ENCODE peak calls at places on chromosome 3, in four cellular contexts. One of them, this sample, is unnamed.
A peak's percentile ranks its signal among the peaks of the same experiment; 100 is the strongest.

GRCh38 chr3:23575697-23576096 is 230.1 kb upstream of the UBE2E1 start:
- DNase-seq in bronchial epithelial cell: peak; percentile 70
- DNase-seq in ovary: no peak
- DNase-seq in retinal pigment epithelial cell: no peak
- DNase-seq in this sample: no peak

GRCh38 chr3:47666118-47666517 is 87.5 kb upstream of the CSPG5 start:
- DNase-seq in ovary: no peak
- DNase-seq in retinal pigment epithelial cell: no peak
- DNase-seq in bronchial epithelial cell: no peak
- DNase-seq in this sample: no peak

GRCh38 chr3:42851228-42851834 is 24.3 kb downstream of the CYP8B1 start:
- DNase-seq in ovary: no peak
- DNase-seq in bronchial epithelial cell: peak; percentile 34
- DNase-seq in retinal pigment epithelial cell: no peak
- DNase-seq in this sample: no peak

GRCh38 chr3:112411425-112411824 is 78.5 kb downstream of the CD200 start:
- DNase-seq in bronchial epithelial cell: no peak
- DNase-seq in ovary: no peak
- DNase-seq in retinal pigment epithelial cell: no peak
- DNase-seq in this sample: no peak

GRCh38 chr3:42755681-42756578 is 17.1 kb downstream of the CCDC13 start:
- DNase-seq in ovary: no peak
- DNase-seq in bronchial epithelial cell: no peak
- DNase-seq in retinal pigment epithelial cell: no peak
- DNase-seq in this sample: no peak

GRCh38 chr3:189664311-189664710 is 33.1 kb downstream of the TP63 start:
- DNase-seq in ovary: no peak
- DNase-seq in retinal pigment epithelial cell: peak; percentile 42
- DNase-seq in bronchial epithelial cell: peak; percentile 91
- DNase-seq in this sample: peak; percentile 27

GRCh38 chr3:50161320-50161719 is 6.2 kb downstream of the SEMA3F start:
- DNase-seq in ovary: no peak
- DNase-seq in bronchial epithelial cell: peak; percentile 75
- DNase-seq in retinal pigment epithelial cell: no peak
- DNase-seq in this sample: no peak

GRCh38 chr3:179234244-179234643 is 16.7 kb downstream of the KCNMB3 start:
- DNase-seq in ovary: no peak
- DNase-seq in bronchial epithelial cell: no peak
- DNase-seq in retinal pigment epithelial cell: no peak
- DNase-seq in this sample: no peak

GRCh38 chr3:189967254-189967865 is 153.3 kb downstream of the P3H2 start:
- DNase-seq in retinal pigment epithelial cell: no peak
- DNase-seq in bronchial epithelial cell: peak; percentile 59
- DNase-seq in ovary: no peak
- DNase-seq in this sample: no peak

GRCh38 chr3:135216659-135217058 is 421.6 kb downstream of the EPHB1 start:
- DNase-seq in retinal pigment epithelial cell: no peak
- DNase-seq in ovary: no peak
- DNase-seq in bronchial epithelial cell: no peak
- DNase-seq in this sample: no peak

GRCh38 chr3:46380471-46381215 is 9.9 kb downstream of the CCR5 start:
- DNase-seq in bronchial epithelial cell: peak; percentile 33
- DNase-seq in retinal pigment epithelial cell: no peak
- DNase-seq in ovary: no peak
- DNase-seq in this sample: no peak

GRCh38 chr3:57484563-57484962 is 59.6 kb downstream of the DNAH12 start:
- DNase-seq in bronchial epithelial cell: no peak
- DNase-seq in ovary: no peak
- DNase-seq in retinal pigment epithelial cell: no peak
- DNase-seq in this sample: no peak

GRCh38 chr3:60708191-60708975 is 542.9 kb downstream of the FHIT start:
- DNase-seq in ovary: no peak
- DNase-seq in retinal pigment epithelial cell: peak; percentile 38
- DNase-seq in bronchial epithelial cell: peak; percentile 37
- DNase-seq in this sample: peak; percentile 47

GRCh38 chr3:106687905-106688304 is 689.3 kb upstream of the CCDC54 start:
- DNase-seq in ovary: no peak
- DNase-seq in retinal pigment epithelial cell: no peak
- DNase-seq in bronchial epithelial cell: no peak
- DNase-seq in this sample: no peak

GRCh38 chr3:183253961-183254815 is 1.1 kb downstream of the B3GNT5 start:
- DNase-seq in ovary: peak; percentile 43
- DNase-seq in retinal pigment epithelial cell: no peak
- DNase-seq in bronchial epithelial cell: no peak
- DNase-seq in this sample: no peak

GRCh38 chr3:74027121-74027520 is 402.4 kb upstream of the PDZRN3 start:
- DNase-seq in bronchial epithelial cell: no peak
- DNase-seq in retinal pigment epithelial cell: no peak
- DNase-seq in ovary: no peak
- DNase-seq in this sample: no peak

GRCh38 chr3:141656771-141657170 is 81.3 kb upstream of the RNF7 start:
- DNase-seq in bronchial epithelial cell: peak; percentile 80
- DNase-seq in ovary: no peak
- DNase-seq in retinal pigment epithelial cell: no peak
- DNase-seq in this sample: no peak

GRCh38 chr3:2826036-2826435 is 284.1 kb downstream of the IL5RA start:
- DNase-seq in retinal pigment epithelial cell: no peak
- DNase-seq in bronchial epithelial cell: no peak
- DNase-seq in ovary: no peak
- DNase-seq in this sample: no peak

GRCh38 chr3:177725165-177725564 is 527.9 kb upstream of the TBL1XR1 start:
- DNase-seq in ovary: no peak
- DNase-seq in bronchial epithelial cell: no peak
- DNase-seq in retinal pigment epithelial cell: no peak
- DNase-seq in this sample: no peak

GRCh38 chr3:139187648-139188047 is 143.0 kb upstream of the PRR23C start:
- DNase-seq in bronchial epithelial cell: no peak
- DNase-seq in ovary: no peak
- DNase-seq in retinal pigment epithelial cell: no peak
- DNase-seq in this sample: no peak
- TF ChIP-seq CTCF in bronchial epithelial cell: no peak
- TF ChIP-seq CTCF in ovary: no peak
- TF ChIP-seq CTCF in retinal pigment epithelial cell: no peak
- TF ChIP-seq CTCF in this sample: no peak

GRCh38 chr3:194128202-194128907 is 7.6 kb upstream of the HES1 start:
- DNase-seq in bronchial epithelial cell: no peak
- DNase-seq in retinal pigment epithelial cell: no peak
- DNase-seq in ovary: no peak
- DNase-seq in this sample: no peak

GRCh38 chr3:194126790-194127189 is 9.2 kb upstream of the HES1 start:
- DNase-seq in bronchial epithelial cell: no peak
- DNase-seq in ovary: no peak
- DNase-seq in retinal pigment epithelial cell: no peak
- DNase-seq in this sample: no peak

GRCh38 chr3:194124221-194124620 is 11.7 kb upstream of the HES1 start:
- DNase-seq in retinal pigment epithelial cell: no peak
- DNase-seq in bronchial epithelial cell: no peak
- DNase-seq in ovary: no peak
- DNase-seq in this sample: no peak

GRCh38 chr3:194123735-194124134 is 12.2 kb upstream of the HES1 start:
- DNase-seq in ovary: no peak
- DNase-seq in retinal pigment epithelial cell: no peak
- DNase-seq in bronchial epithelial cell: no peak
- DNase-seq in this sample: no peak

DNA sequence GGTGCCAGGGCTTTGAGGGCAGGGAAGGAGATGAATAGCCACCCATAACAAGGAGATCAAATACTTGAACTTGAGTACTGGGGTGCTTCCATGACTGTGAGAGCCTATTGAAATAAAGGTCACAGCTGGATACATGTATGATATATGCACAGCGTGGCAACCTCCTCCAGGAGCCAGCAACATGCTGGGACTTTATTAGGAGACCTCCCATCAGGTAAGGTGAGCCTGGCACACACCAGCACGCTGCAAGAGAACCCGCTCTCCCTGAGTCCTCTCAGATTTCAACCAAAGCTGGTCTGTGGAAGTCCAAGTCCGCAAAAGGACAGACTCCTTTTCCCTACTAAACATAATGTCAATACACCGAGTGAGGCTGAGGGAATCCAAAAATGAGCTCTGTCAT is 10.5 kb upstream of the HES1 start:
- DNase-seq in ovary: no peak
- DNase-seq in retinal pigment epithelial cell: no peak
- DNase-seq in bronchial epithelial cell: no peak
- DNase-seq in this sample: no peak
- H3K4me3 ChIP-seq in ovary: no peak overlapping the region
- H3K4me3 ChIP-seq in retinal pigment epithelial cell: no peak overlapping the region
- H3K4me3 ChIP-seq in bronchial epithelial cell: no peak overlapping the region
- H3K4me3 ChIP-seq in this sample: no peak overlapping the region

GRCh38 chr3:140499114-140499757 is 178.6 kb upstream of the TRIM42 start:
- DNase-seq in retinal pigment epithelial cell: no peak
- DNase-seq in ovary: no peak
- DNase-seq in bronchial epithelial cell: peak; percentile 40
- DNase-seq in this sample: no peak
- TF ChIP-seq CTCF in retinal pigment epithelial cell: peak; percentile 49
- TF ChIP-seq CTCF in ovary: no peak
- TF ChIP-seq CTCF in bronchial epithelial cell: peak; percentile 46
- TF ChIP-seq CTCF in this sample: peak; percentile 70

GRCh38 chr3:38028621-38029361 is 651 bp downstream of the PLCD1 start:
- DNase-seq in retinal pigment epithelial cell: no peak
- DNase-seq in bronchial epithelial cell: no peak
- DNase-seq in ovary: peak; percentile 53
- DNase-seq in this sample: no peak
- H3K4me3 ChIP-seq in retinal pigment epithelial cell: peak overlapping the region; percentile 56
- H3K4me3 ChIP-seq in bronchial epithelial cell: peak overlapping the region; percentile 55
- H3K4me3 ChIP-seq in ovary: peak overlapping the region; percentile 65
- H3K4me3 ChIP-seq in this sample: peak overlapping the region; percentile 55

GRCh38 chr3:156511987-156512677 is 42.8 kb downstream of the SSR3 start:
- DNase-seq in ovary: no peak
- DNase-seq in bronchial epithelial cell: no peak
- DNase-seq in retinal pigment epithelial cell: no peak
- DNase-seq in this sample: no peak

GRCh38 chr3:156507285-156507684 is 47.6 kb downstream of the SSR3 start:
- DNase-seq in bronchial epithelial cell: peak; percentile 61
- DNase-seq in retinal pigment epithelial cell: no peak
- DNase-seq in ovary: no peak
- DNase-seq in this sample: no peak

GRCh38 chr3:156513619-156514018 is 41.3 kb downstream of the SSR3 start:
- DNase-seq in ovary: no peak
- DNase-seq in retinal pigment epithelial cell: no peak
- DNase-seq in bronchial epithelial cell: no peak
- DNase-seq in this sample: no peak

DNA sequence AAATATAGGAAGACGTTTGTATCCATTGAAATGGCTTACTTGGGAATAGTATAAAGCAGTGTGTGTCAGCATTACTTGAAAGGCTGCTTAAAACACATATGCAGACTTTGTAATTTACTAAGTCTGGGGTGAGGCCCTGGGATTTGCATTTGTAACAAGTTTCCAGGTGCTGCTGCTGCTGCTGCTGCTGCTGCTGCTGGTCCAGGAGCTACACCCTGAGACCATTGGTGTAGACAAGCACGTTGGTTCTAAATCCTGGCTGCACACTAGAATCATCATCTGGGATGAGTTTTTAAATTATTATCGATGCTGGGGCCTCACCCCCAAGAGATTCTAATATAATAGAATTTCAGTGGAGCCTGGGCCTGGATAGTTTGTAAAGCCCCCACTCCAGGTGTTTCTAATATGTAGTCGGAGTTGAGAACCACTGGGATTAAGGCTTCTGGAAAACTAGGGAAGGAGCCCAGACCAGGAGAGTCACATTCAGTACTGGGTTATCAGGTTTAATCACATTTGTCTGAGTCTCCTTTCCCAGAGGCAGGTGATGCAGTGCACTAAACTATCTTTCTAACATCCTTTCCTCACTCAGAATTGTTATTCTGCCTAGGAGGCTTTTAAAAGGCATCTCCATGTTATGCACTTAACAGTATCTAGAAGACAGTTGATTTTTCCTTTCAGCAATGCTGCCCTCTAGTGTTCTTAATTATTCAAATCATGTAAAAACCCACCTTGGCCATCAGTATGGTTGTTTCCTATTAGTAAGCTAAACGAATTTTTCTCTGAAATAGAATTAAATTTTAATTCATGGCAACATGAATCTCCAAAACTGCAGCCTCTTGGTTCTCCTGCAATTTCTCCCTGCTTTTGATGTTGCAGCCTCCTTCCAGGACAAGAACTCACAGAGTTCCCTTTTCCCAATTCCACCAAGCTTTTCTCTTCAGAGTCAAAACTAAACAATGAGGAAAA is 45.4 kb downstream of the SSR3 start:
- DNase-seq in retinal pigment epithelial cell: peak; percentile 27
- DNase-seq in ovary: no peak
- DNase-seq in bronchial epithelial cell: peak; percentile 57
- DNase-seq in this sample: no peak
- TF ChIP-seq CTCF in retinal pigment epithelial cell: peak; percentile 43
- TF ChIP-seq CTCF in ovary: peak; percentile 52
- TF ChIP-seq CTCF in bronchial epithelial cell: peak; percentile 41
- TF ChIP-seq CTCF in this sample: peak; percentile 58

GRCh38 chr3:71303627-71304260 is 279.8 kb downstream of the FOXP1 start:
- DNase-seq in retinal pigment epithelial cell: no peak
- DNase-seq in ovary: no peak
- DNase-seq in bronchial epithelial cell: no peak
- DNase-seq in this sample: no peak
- H3K4me3 ChIP-seq in retinal pigment epithelial cell: no peak overlapping the region
- H3K4me3 ChIP-seq in ovary: no peak overlapping the region
- H3K4me3 ChIP-seq in bronchial epithelial cell: no peak overlapping the region
- H3K4me3 ChIP-seq in this sample: no peak overlapping the region

DNA sequence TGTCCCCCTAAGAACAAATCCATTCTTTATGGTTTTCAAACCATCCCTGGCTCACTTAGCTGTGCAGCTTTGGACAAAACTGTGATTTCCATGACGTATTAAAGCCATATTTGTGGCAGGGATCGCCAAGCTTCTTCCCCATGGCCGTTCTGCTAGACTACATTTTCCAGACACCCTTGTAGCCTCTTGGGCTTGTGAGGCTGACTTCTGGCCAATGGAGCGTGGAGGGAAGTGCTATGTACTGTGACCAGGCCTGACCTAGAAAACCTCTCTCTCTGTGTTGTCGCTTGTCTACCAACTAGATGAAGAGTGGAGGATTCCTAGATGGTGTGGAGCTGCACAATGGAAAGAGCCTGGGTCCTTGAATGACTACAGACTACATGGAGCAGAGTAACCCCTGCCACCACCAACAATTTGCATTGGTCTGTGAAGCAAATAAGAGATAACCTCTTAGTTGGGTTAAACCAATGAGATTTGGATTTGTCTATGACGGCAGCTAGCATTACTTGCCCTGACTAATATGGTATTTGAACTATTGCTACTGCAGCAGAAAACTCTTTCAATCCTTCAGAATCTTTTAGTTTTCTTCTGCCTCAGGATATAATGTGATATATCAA is 22.1 kb upstream of the MGLL start:
- DNase-seq in bronchial epithelial cell: no peak
- DNase-seq in retinal pigment epithelial cell: no peak
- DNase-seq in ovary: no peak
- DNase-seq in this sample: peak; percentile 35
- TF ChIP-seq CTCF in bronchial epithelial cell: no peak
- TF ChIP-seq CTCF in retinal pigment epithelial cell: no peak
- TF ChIP-seq CTCF in ovary: no peak
- TF ChIP-seq CTCF in this sample: no peak

GRCh38 chr3:184380210-184380626 is 364 bp downstream of the CHRD start:
- DNase-seq in retinal pigment epithelial cell: no peak
- DNase-seq in ovary: peak; percentile 87
- DNase-seq in bronchial epithelial cell: no peak
- DNase-seq in this sample: no peak
- H3K4me3 ChIP-seq in retinal pigment epithelial cell: no peak overlapping the region
- H3K4me3 ChIP-seq in ovary: peak overlapping the region; percentile 67
- H3K4me3 ChIP-seq in bronchial epithelial cell: peak overlapping the region; percentile 11
- H3K4me3 ChIP-seq in this sample: peak overlapping the region; percentile 54